ENCODE peak calls at places on chromosomes 13 and 19, in five cellular contexts. F, Z, P, U and C are unnamed samples.

GRCh38 chr19:45960595-45961235 is 12.9 kb downstream of the NOVA2 start:
- DNase-seq in Z (no peak), F (peak; percentile 89), P (no peak), U (no peak), C (no peak)

GRCh38 chr13:26254583-26255102 is 714 bp downstream of the CDK8 start:
- DNase-seq in P (peak; percentile 26), F (peak; percentile 83), Z (no peak), U (no peak), C (peak; percentile 42)

GRCh38 chr19:52516191-52516590 is 11.3 kb upstream of the ZNF808 start:
- DNase-seq in Z (no peak), U (no peak), P (no peak), F (peak; percentile 52), C (no peak)

GRCh38 chr19:33521480-33522370 is at the start of gene PEPD:
- DNase-seq in F (peak; percentile 99), P (peak; percentile 74), U (peak; percentile 95), Z (peak; percentile 94), C (peak; percentile 91)

GRCh38 chr19:40687525-40688016 is 2.9 kb downstream of the NUMBL start:
- DNase-seq in Z (no peak), U (no peak), F (no peak), P (no peak), C (peak; percentile 90)

GRCh38 chr13:26721251-26721939 is 39.2 kb downstream of the GPR12 start:
- DNase-seq in Z (no peak), U (peak; percentile 79), P (no peak), F (no peak), C (no peak)

GRCh38 chr19:31389874-31390273 is 40.6 kb upstream of the TSHZ3 start:
- DNase-seq in F (no peak), P (no peak), U (no peak), Z (no peak), C (no peak)

GRCh38 chr13:97266328-97266727 is 44.2 kb downstream of the MBNL2 start:
- DNase-seq in U (no peak), Z (no peak), F (peak; percentile 76), P (no peak), C (no peak)

GRCh38 chr13:36069881-36070366 is 61.3 kb downstream of the DCLK1 start:
- DNase-seq in U (no peak), Z (no peak), P (no peak), F (no peak), C (peak; percentile 56)

GRCh38 chr13:99064624-99065249 is 86.9 kb upstream of the DOCK9 start:
- DNase-seq in P (no peak), F (no peak), Z (no peak), U (no peak), C (no peak)

GRCh38 chr13:112859817-112860190 is 109.2 kb upstream of the MCF2L start:
- DNase-seq in Z (no peak), F (peak; percentile 40), P (no peak), U (no peak), C (no peak)

GRCh38 chr13:112770504-112770903 is 80.7 kb downstream of the ATP11A start:
- DNase-seq in Z (no peak), F (no peak), U (no peak), P (no peak), C (no peak)

GRCh38 chr13:100521912-100522490 is 66.6 kb downstream of the GGACT start:
- DNase-seq in U (no peak), F (peak; percentile 19), P (no peak), Z (no peak), C (no peak)